ENCODE peak calls at places on chromosomes 11 and 22, in four cellular contexts. Q, D, C and T are unnamed samples.

GRCh38 chr22:23384451-23384850 is 195.6 kb downstream of the IGLL1 start:
- DNase-seq in C (no peak), D (no peak), Q (no peak), T (no peak)

GRCh38 chr11:72239296-72239848 is 4.6 kb downstream of the PHOX2A start:
- DNase-seq in Q (peak), C (no peak), D (no peak), T (no peak)

GRCh38 chr11:30392221-30392784 is 69.4 kb downstream of the ARL14EP start:
- DNase-seq in D (no peak), Q (no peak), C (no peak), T (no peak)

GRCh38 chr11:17063171-17064002 is 14.1 kb downstream of the RPS13 start:
- DNase-seq in C (peak), D (peak), Q (peak), T (peak)

GRCh38 chr11:68501813-68502212 is 41.3 kb downstream of the PPP6R3 start:
- DNase-seq in Q (no peak), C (no peak), D (no peak), T (no peak)

GRCh38 chr11:83151274-83151977 is 5.5 kb upstream of the PCF11 start:
- DNase-seq in C (no peak), Q (no peak), D (peak), T (no peak)

GRCh38 chr11:120180571-120181445 is 30.0 kb upstream of the OAF start:
- DNase-seq in C (peak), D (no peak), Q (no peak), T (no peak)

GRCh38 chr11:118536726-118537125 is 5.7 kb downstream of the TMEM25 start:
- DNase-seq in C (peak), D (no peak), Q (no peak), T (no peak)

GRCh38 chr11:122317337-122317736 is 201.3 kb upstream of the BLID start:
- DNase-seq in D (no peak), Q (no peak), C (no peak), T (no peak)

GRCh38 chr11:122308286-122308685 is 192.3 kb upstream of the BLID start:
- DNase-seq in Q (no peak), D (no peak), C (no peak), T (no peak)

GRCh38 chr11:122310701-122311100 is 194.7 kb upstream of the BLID start:
- DNase-seq in Q (no peak), C (no peak), D (no peak), T (no peak)

GRCh38 chr11:122309262-122309925 is 193.4 kb upstream of the BLID start:
- DNase-seq in D (no peak), Q (no peak), C (no peak), T (no peak)

GRCh38 chr11:122313581-122313980 is 197.6 kb upstream of the BLID start:
- DNase-seq in D (no peak), Q (no peak), C (no peak), T (no peak)
- TF ChIP-seq MXI1 in D (no peak), Q (no peak), C (no peak), T (no peak)

GRCh38 chr11:22764732-22765131 is 64.9 kb downstream of the SVIP start:
- DNase-seq in D (no peak), C (no peak), Q (no peak), T (no peak)

GRCh38 chr11:22769081-22769480 is 60.5 kb downstream of the SVIP start:
- DNase-seq in D (no peak), C (no peak), Q (no peak), T (no peak)

GRCh38 chr11:22763166-22763565 is 66.4 kb downstream of the SVIP start:
- DNase-seq in C (no peak), D (no peak), Q (no peak), T (no peak)

GRCh38 chr11:22768281-22768680 is 61.3 kb downstream of the SVIP start:
- DNase-seq in Q (no peak), D (no peak), C (no peak), T (no peak)
- TF ChIP-seq GABPA in Q (no peak), D (no peak), C (no peak), T (no peak)

GRCh38 chr11:111960916-111961315 is 23.8 kb downstream of the DIXDC1 start:
- DNase-seq in C (no peak), Q (no peak), D (no peak), T (no peak)
- H3K4me2 ChIP-seq in C (no peak), Q (no peak), D (no peak), T (no peak)

GRCh38 chr11:64885367-64886286 is 7.2 kb upstream of the EHD1 start:
- DNase-seq in C (peak), D (peak), Q (no peak), T (no peak)
- TF ChIP-seq MXI1 in C (peak), D (no peak), Q (no peak), T (no peak)

GRCh38 chr11:95486979-95487378 is 256.0 kb upstream of the SESN3 start:
- DNase-seq in C (no peak), Q (no peak), D (no peak), T (no peak)

GRCh38 chr11:95487391-95487790 is 256.4 kb upstream of the SESN3 start:
- DNase-seq in C (no peak), D (no peak), Q (no peak), T (peak)

GRCh38 chr11:95483339-95483738 is 252.3 kb upstream of the SESN3 start:
- DNase-seq in Q (no peak), D (no peak), C (no peak), T (no peak)

GRCh38 chr11:95487938-95488337 is 256.9 kb upstream of the SESN3 start:
- DNase-seq in C (peak), Q (no peak), D (no peak), T (no peak)

DNA sequence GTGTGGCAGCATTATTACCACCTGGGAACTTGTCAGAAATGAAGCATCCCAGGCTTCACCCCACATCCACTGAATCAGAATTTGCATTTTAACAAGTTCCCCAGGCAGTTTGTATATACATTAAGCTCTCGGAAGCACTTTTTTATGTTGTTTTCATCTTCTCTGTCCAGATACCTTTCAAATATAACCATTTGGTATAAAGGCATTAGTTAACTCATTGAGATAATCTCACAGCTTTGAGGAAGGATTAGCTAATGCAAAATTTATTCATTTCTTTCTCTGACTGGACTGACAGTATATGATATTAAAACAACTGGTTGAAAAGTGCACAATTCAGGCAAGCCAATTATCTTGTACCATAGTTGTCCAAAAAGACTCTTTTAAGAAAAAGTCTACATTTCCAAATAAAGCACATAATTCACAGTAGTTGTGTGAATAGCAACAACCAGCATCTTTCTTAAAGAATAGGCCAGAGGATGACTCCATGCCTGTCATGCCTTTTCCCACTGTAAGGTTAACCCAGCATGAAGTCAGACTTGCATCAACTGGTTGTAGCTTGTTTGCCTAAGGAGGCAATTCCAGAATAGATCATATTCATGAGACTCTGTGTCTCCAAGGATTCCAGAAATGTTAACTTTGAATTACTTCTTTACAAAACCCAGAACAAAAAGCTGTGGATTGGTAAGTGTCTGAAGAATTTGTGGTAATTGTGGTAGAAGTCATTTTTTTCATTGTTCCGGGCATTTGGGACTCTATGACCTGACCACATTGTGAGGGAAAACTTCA is 254.3 kb upstream of the SESN3 start:
- DNase-seq in Q (no peak), C (no peak), D (no peak), T (no peak)
- TF ChIP-seq GABPA in Q (no peak), C (no peak), D (no peak), T (no peak)

DNA sequence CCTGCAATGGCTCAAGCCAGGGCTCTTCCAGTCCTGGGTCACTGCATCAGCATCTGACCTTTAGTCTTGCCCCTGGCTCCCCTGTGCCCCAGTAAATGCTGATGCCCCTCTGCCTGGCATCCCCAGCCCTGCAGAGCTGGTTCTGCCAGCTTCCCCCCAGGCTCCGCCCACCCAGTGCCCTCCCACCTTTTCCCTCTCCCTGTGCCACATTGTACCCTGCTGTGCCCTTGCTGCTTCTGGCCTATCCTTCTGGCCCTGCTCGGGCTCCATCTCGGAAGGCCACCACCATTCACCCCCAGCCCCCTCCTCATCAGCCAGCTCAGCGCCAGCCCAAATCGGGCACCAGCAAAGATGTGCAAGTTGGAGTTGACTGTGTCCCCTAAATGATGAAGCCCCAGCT is 7.4 kb downstream of the CAPN5 start:
- DNase-seq in D (no peak), C (no peak), Q (peak), T (no peak)
- H3K4me2 ChIP-seq in D (no peak), C (no peak), Q (peak), T (no peak)

DNA sequence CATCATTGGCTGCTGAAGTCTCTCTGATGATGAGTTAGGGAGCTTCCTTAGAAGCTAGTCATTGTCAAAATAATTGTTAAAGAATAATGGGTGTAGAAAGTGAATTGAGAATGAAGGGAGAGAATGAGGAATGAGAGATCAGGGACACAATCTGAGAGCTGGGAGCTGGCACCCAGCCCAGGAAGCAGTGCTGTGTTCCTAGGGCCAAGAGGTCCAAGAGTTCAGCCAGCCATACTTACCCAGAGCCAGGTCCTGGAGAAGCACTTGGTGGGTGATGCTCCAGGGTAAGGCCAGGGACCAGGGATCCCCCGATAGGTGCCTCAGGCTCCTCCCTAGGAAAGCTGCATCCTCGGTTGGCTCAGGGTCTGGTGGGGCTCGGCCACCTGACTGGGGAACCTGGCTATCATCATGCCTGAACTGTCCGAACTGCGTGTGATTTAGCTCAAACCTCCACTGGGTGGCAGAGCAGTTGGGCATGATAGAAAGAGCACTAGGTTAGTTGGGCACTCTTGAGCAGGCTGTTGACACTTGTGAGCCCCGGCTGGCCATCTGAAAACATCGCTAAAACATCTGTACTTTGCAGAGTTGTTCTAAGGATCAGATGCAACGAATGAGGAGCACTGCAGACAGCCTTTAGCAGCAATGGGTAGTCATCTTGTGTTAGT is 123.9 kb upstream of the NCAM1 start:
- DNase-seq in D (no peak), Q (peak), C (no peak), T (no peak)
- TF ChIP-seq MXI1 in D (no peak), Q (no peak), C (no peak), T (no peak)

DNA sequence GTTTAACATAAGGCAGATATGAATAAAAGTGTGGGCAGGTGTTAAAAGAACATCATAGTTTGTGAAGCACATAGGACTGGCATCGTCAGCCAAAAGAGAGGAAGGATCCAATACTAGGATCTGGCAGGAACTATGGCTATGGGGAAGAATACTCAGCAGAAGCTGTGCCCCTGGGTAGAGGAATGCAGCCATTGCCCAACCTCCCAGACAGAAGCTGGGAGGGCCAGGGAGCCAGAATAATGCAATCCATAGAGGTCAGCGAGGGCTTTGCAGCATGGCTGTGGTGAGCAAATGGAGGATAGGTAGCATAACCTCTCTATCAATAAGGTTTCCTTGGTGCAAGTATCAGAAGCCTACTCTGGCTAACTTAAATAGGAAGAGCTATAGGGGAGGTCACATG is 11.7 kb upstream of the CSTF3 start:
- DNase-seq in Q (no peak), C (peak), D (no peak), T (no peak)
- TF ChIP-seq GABPA in Q (no peak), C (no peak), D (no peak), T (no peak)

DNA sequence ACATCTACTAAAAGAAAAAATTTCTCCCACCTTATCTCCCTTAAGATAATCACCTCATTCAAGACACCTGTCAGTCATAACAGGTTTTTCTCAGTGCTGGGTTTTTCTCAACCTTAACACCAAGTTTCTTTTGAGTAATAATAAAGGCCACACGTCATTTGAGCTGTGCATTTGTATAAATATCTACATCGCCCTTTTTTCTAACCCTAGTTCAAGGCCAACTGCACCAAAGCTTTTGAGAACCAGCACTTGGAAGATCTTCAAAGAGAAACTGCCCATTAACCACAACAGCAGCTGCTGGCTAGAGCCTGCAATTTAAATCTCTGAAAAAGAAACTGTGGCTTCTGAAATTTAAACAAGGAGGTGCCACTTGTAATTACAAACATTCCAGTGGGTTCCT is 6.9 kb downstream of the CADM1 start:
- DNase-seq in C (peak), Q (no peak), D (no peak), T (peak)
- H3K4me2 ChIP-seq in C (peak), Q (no peak), D (no peak), T (no peak)